ENCODE peak calls at places on chromosomes 6 and 20, in four cellular contexts. E, T, L and U are unnamed samples. For H3K4me1, the result is how much of the 10 kb centered on the place peaks cover.

GRCh38 chr6:43246301-43247114 is 3.2 kb downstream of the TTBK1 start:
- DNase-seq in T (peak), E (no peak), L (peak), U (no peak)

GRCh38 chr6:29739136-29739881 is 16.1 kb downstream of the HLA-F start:
- DNase-seq in T (peak), E (no peak), L (no peak), U (no peak)

GRCh38 chr20:59818911-59819310 is 114.5 kb downstream of the SYCP2 start:
- DNase-seq in T (no peak), L (no peak), E (no peak), U (peak)

GRCh38 chr20:62761058-62761758 is 35.1 kb upstream of the MRGBP start:
- DNase-seq in E (no peak), L (no peak), T (no peak), U (no peak)

GRCh38 chr6:102402635-102403329 is 1009.3 kb downstream of the GRIK2 start:
- DNase-seq in L (no peak), E (no peak), T (no peak), U (no peak)

GRCh38 chr6:148382856-148383255 is 40.2 kb downstream of the SASH1 start:
- DNase-seq in E (no peak), T (no peak), L (no peak), U (no peak)

GRCh38 chr6:158518196-158519127 is 41.4 kb upstream of the TMEM181 start:
- DNase-seq in E (peak), L (peak), T (no peak), U (no peak)

GRCh38 chr6:20840675-20841074 is 306.4 kb downstream of the CDKAL1 start:
- DNase-seq in L (no peak), E (no peak), T (no peak), U (no peak)

GRCh38 chr6:131924881-131925474 is 26.2 kb downstream of the CCN2 start:
- DNase-seq in T (no peak), L (peak), E (no peak), U (no peak)

GRCh38 chr6:7922596-7922995 is 12.0 kb upstream of the TXNDC5 start:
- DNase-seq in T (no peak), E (no peak), L (no peak), U (no peak)

GRCh38 chr6:5936140-5936539 is 70.6 kb downstream of the NRN1 start:
- DNase-seq in T (no peak), E (no peak), L (no peak), U (no peak)

GRCh38 chr6:22149501-22150490 is 147.0 kb downstream of the PRL start:
- DNase-seq in T (no peak), L (no peak), E (no peak), U (no peak)

GRCh38 chr6:113381232-113381631 is 475.9 kb upstream of the MARCKS start:
- DNase-seq in T (no peak), E (no peak), L (no peak), U (no peak)

GRCh38 chr20:761418-762381 is 6.6 kb downstream of the SLC52A3 start:
- DNase-seq in T (no peak), E (no peak), L (no peak), U (no peak)

GRCh38 chr6:111841822-111842221 is 31.4 kb downstream of the FYN start:
- DNase-seq in E (no peak), L (no peak), T (no peak), U (no peak)

GRCh38 chr20:35436175-35436568 is 1.9 kb downstream of the GDF5 start:
- DNase-seq in L (no peak), T (no peak), E (no peak), U (no peak)

GRCh38 chr6:21992178-21992967 is 304.5 kb downstream of the PRL start:
- DNase-seq in E (no peak), L (no peak), T (no peak), U (no peak)

GRCh38 chr6:12232339-12232738 is 57.8 kb upstream of the EDN1 start:
- DNase-seq in L (no peak), E (no peak), T (no peak), U (no peak)

GRCh38 chr20:52665441-52665840 is 306.7 kb upstream of the TSHZ2 start:
- DNase-seq in L (no peak), T (no peak), E (no peak), U (no peak)

GRCh38 chr6:55014321-55015088 is 159.8 kb upstream of the HCRTR2 start:
- DNase-seq in E (no peak), L (no peak), T (no peak), U (no peak)

GRCh38 chr6:169274761-169275160 is 21.1 kb upstream of the THBS2 start:
- DNase-seq in L (no peak), T (no peak), E (no peak), U (peak)

DNA sequence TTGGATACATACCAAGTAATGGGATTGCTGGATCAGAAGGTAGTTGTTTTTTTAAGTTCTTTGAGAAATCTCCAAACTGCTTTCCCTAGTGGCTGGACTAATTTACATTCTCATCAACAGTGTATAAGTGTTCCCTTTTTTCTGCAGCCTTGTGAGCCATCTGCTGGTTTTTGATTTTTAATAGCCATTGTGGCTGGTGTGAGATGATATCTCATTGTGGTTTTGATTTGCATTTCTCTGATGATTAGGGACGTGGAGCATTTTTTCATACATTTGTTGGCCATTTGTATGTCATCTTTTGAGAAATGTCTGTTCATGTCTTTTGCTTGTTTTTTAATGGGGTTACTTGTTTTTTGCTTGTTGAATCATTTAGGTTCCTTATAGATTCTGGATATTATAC is 34.8 kb downstream of the TOP1 start:
- DNase-seq in L (no peak), E (no peak), T (no peak), U (no peak)
- H3K4me1 ChIP-seq in L (under half), E (under half), T (under half), U (under half)

GRCh38 chr6:90160013-90160412 is 136.6 kb downstream of the BACH2 start:
- DNase-seq in T (no peak), L (no peak), E (no peak), U (no peak)
- H3K4me1 ChIP-seq in T (under half), L (under half), E (under half), U (half or more)

GRCh38 chr6:2771021-2771558 is 5.9 kb downstream of the WRNIP1 start:
- DNase-seq in T (no peak), E (no peak), L (no peak), U (no peak)
- H3K4me1 ChIP-seq in T (under half), E (under half), L (under half), U (half or more)

GRCh38 chr20:51491393-51491792 is 51.1 kb downstream of the NFATC2 start:
- DNase-seq in T (no peak), L (no peak), E (no peak), U (no peak)
- H3K4me1 ChIP-seq in T (under half), L (under half), E (under half), U (under half)

DNA sequence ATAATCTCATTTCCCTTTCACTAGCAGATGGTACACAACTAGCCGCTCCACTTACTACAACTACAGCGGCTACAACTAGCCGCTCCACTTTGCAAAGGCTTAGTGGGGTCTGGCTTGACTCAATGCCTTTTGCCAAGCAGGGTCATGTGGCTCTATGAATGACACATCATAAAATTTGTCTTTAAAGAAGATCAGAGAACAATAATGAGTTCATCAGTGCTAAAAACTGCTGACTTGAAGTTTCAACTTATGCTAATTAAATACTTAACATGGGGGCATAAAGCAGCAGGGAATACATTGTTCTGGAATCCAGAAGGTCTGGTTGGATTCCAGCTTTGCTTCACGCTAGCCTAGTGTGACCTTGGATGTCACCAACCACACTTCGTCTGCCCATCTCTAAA is 2.0 kb upstream of the MICAL1 start:
- DNase-seq in T (no peak), L (no peak), E (no peak), U (no peak)
- H3K4me1 ChIP-seq in T (under half), L (under half), E (half or more), U (under half)

GRCh38 chr6:37489697-37490336 is 9.9 kb downstream of the CCDC167 start:
- DNase-seq in L (no peak), T (no peak), E (peak), U (no peak)
- H3K4me1 ChIP-seq in L (under half), T (under half), E (half or more), U (under half)

GRCh38 chr6:56729719-56730118 is 87.0 kb upstream of the DST start:
- DNase-seq in T (no peak), E (no peak), L (no peak), U (no peak)
- H3K4me1 ChIP-seq in T (under half), E (under half), L (half or more), U (half or more)

DNA sequence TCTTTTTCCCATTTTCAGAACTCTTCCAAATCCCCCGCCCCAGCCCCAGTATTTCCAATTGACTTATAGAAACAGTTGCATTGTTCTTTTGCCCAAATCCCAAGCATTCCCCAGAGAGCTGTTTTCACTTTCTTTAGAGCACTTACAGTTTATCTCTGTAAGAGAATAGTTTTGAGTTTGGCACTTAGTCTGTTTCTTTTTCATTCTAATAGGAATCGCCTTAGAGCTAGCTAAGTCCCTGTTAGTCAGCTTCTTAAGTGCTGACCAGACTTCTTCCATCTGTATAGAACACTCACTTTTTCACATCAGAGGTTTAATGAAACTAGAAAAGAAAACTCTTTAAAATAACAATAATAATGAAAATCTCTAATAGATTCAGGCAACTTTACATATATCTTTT is 374.3 kb upstream of the FLRT3 start:
- DNase-seq in T (no peak), L (no peak), E (no peak), U (no peak)
- H3K4me1 ChIP-seq in T (under half), L (half or more), E (under half), U (under half)

DNA sequence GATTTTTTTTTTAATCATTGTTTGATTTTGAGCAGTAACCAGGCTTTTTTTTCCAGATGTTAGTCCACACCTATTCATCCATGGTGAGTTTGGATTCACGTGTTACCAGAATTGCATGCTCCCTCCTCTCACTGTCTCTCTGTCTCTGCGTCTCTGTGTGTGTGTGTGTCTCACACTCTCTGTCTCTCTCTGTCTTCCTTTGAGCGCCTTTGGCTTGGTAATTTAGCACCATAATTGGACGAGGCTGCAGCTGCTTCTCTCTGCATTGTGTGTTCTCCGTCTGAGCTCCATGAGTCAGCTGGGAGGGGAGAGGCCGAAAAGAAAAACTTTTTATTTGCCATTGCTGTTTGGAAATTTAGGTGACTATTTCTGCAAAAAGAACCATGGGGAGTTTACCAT is 3.4 kb downstream of the TFAP2B start:
- DNase-seq in L (no peak), T (no peak), E (no peak), U (no peak)
- H3K4me1 ChIP-seq in L (under half), T (under half), E (under half), U (under half)

GRCh38 chr6:166691741-166692140 is 64.7 kb upstream of the RPS6KA2 start:
- DNase-seq in E (no peak), T (no peak), L (no peak), U (no peak)

GRCh38 chr6:166688901-166689300 is 61.9 kb upstream of the RPS6KA2 start:
- DNase-seq in L (no peak), T (no peak), E (no peak), U (no peak)

GRCh38 chr6:166691199-166691598 is 64.1 kb upstream of the RPS6KA2 start:
- DNase-seq in E (no peak), L (no peak), T (no peak), U (no peak)

GRCh38 chr6:166693880-166694279 is 66.8 kb upstream of the RPS6KA2 start:
- DNase-seq in T (no peak), E (no peak), L (no peak), U (no peak)

GRCh38 chr6:166692723-166693302 is 65.8 kb upstream of the RPS6KA2 start:
- DNase-seq in T (no peak), L (no peak), E (no peak), U (no peak)
- H3K4me1 ChIP-seq in T (under half), L (under half), E (under half), U (under half)